ENCODE peak calls at places on chromosomes 2 and 18, in eight cellular contexts. Q is tibial artery, D is pancreas, L is bronchial epithelial cell, M is GOT3, R is NCI-H510A, I is left cardiac atrium, B is Ammon's horn. G is an unnamed sample.

GRCh38 chr2:233058717-233059546 is 1.2 kb upstream of the INPP5D start:
- DNase-seq in Q (peak), D (no peak), L (no peak), M (no peak), R (no peak), I (no peak), B (no peak), G (no peak)

GRCh38 chr2:25756444-25757022 is 83.2 kb upstream of the DTNB start:
- DNase-seq in Q (no peak), D (no peak), L (peak), M (no peak), R (no peak), I (no peak), B (no peak), G (no peak)

GRCh38 chr18:9878783-9879242 is 7.0 kb upstream of the TXNDC2 start:
- DNase-seq in Q (no peak), D (no peak), L (no peak), M (no peak), R (no peak), I (no peak), B (no peak), G (no peak)

GRCh38 chr2:207869784-207870778 is 100.4 kb upstream of the FZD5 start:
- DNase-seq in Q (no peak), D (no peak), L (peak), M (no peak), R (no peak), I (no peak), B (no peak), G (no peak)

GRCh38 chr2:22209545-22209944 is 1085.8 kb downstream of the TDRD15 start:
- DNase-seq in Q (no peak), D (no peak), L (no peak), M (no peak), R (no peak), I (no peak), B (no peak), G (no peak)

GRCh38 chr2:80238692-80239469 is 65.7 kb downstream of the LRRTM1 start:
- DNase-seq in Q (no peak), D (peak), L (no peak), M (no peak), R (no peak), I (no peak), B (peak), G (peak)

GRCh38 chr2:21012557-21012937 is 31.3 kb downstream of the APOB start:
- DNase-seq in Q (no peak), D (no peak), L (no peak), M (no peak), R (no peak), I (no peak), B (no peak), G (no peak)

GRCh38 chr2:232831496-232831895 is 38.6 kb upstream of the SNORC start:
- DNase-seq in Q (no peak), D (no peak), L (no peak), M (no peak), R (no peak), I (no peak), B (no peak), G (no peak)

GRCh38 chr2:167484875-167485274 is 596.6 kb downstream of the XIRP2 start:
- DNase-seq in Q (no peak), D (no peak), L (peak), M (no peak), R (no peak), I (no peak), B (no peak), G (no peak)

GRCh38 chr2:238325694-238326093 is 5.4 kb downstream of the TRAF3IP1 start:
- DNase-seq in Q (no peak), D (no peak), L (no peak), M (no peak), R (no peak), I (no peak), B (no peak), G (no peak)

GRCh38 chr2:48189552-48190228 is 283.4 kb upstream of the FBXO11 start:
- DNase-seq in Q (no peak), D (no peak), L (no peak), M (no peak), R (no peak), I (peak), B (no peak), G (peak)

GRCh38 chr2:120605231-120605935 is 130.3 kb upstream of the GLI2 start:
- DNase-seq in Q (peak), D (no peak), L (no peak), M (no peak), R (peak), I (no peak), B (no peak), G (no peak)

GRCh38 chr2:7572460-7572859 is 655.2 kb downstream of the RNF144A start:
- DNase-seq in Q (no peak), D (no peak), L (no peak), M (no peak), R (no peak), I (no peak), B (peak), G (no peak)

GRCh38 chr2:71785550-71785951 is 332.2 kb downstream of the DYSF start:
- DNase-seq in Q (peak), D (no peak), L (no peak), M (no peak), R (no peak), I (no peak), B (no peak), G (no peak)

GRCh38 chr2:215619022-215619958 is 183.4 kb upstream of the FN1 start:
- DNase-seq in Q (no peak), D (no peak), L (no peak), M (no peak), R (peak), I (no peak), B (no peak), G (no peak)

GRCh38 chr2:186605041-186605440 is 15.2 kb downstream of the ITGAV start:
- DNase-seq in Q (no peak), D (no peak), L (no peak), M (no peak), R (peak), I (no peak), B (no peak), G (no peak)

GRCh38 chr2:108918941-108919341 is 70.1 kb downstream of the EDAR start:
- DNase-seq in Q (peak), D (no peak), L (no peak), M (no peak), R (no peak), I (no peak), B (no peak), G (no peak)

GRCh38 chr2:239626971-239627598 is 226.3 kb upstream of the HDAC4 start:
- DNase-seq in Q (no peak), D (no peak), L (no peak), M (no peak), R (no peak), I (no peak), B (no peak), G (no peak)

GRCh38 chr2:172770887-172771286 is 35.2 kb downstream of the RAPGEF4 start:
- DNase-seq in Q (no peak), D (no peak), L (no peak), M (no peak), R (no peak), I (no peak), B (no peak), G (no peak)

GRCh38 chr18:21662591-21662990 is 42.0 kb downstream of the ABHD3 start:
- DNase-seq in Q (no peak), D (no peak), L (no peak), M (no peak), R (no peak), I (no peak), B (no peak), G (no peak)

GRCh38 chr2:227471924-227472264 is at the start of gene AGFG1:
- DNase-seq in Q (peak), D (peak), L (peak), M (peak), R (peak), I (peak), B (peak), G (peak)

GRCh38 chr2:160157861-160158813 is 41.9 kb downstream of the ITGB6 start:
- DNase-seq in Q (no peak), D (no peak), L (peak), M (no peak), R (no peak), I (no peak), B (no peak), G (no peak)

GRCh38 chr2:151886235-151886634 is 58.0 kb upstream of the ARL5A start:
- DNase-seq in Q (no peak), D (no peak), L (peak), M (no peak), R (peak), I (no peak), B (no peak), G (no peak)

GRCh38 chr2:37389984-37390765 is 45.7 kb downstream of the QPCT start:
- DNase-seq in Q (no peak), D (no peak), L (peak), M (no peak), R (peak), I (no peak), B (peak), G (peak)

GRCh38 chr2:61176755-61177726 is 15.1 kb downstream of the C2orf74 start:
- DNase-seq in Q (peak), D (peak), L (peak), M (peak), R (peak), I (peak), B (peak), G (peak)

G was measured in transverse colon.